ENCODE peak calls at places on chromosomes 4 and X, in four cellular contexts. One of them, this sample, is unnamed.

GRCh38 chr4:77859256-77859655 is 3.4 kb upstream of the MRPL1 start:
- DNase-seq in CD4-positive, CD25-positive, alpha-beta regulatory T cell: no peak
- DNase-seq in adrenal gland: peak
- DNase-seq in aorta: no peak
- DNase-seq in this sample: no peak

GRCh38 chr4:149296503-149296902 is 519.1 kb downstream of the IQCM start:
- DNase-seq in CD4-positive, CD25-positive, alpha-beta regulatory T cell: no peak
- DNase-seq in aorta: no peak
- DNase-seq in adrenal gland: no peak
- DNase-seq in this sample: no peak

GRCh38 chrX:55167124-55167523 is 53.0 kb upstream of the PAGE5 start:
- DNase-seq in aorta: no peak
- DNase-seq in adrenal gland: no peak
- DNase-seq in CD4-positive, CD25-positive, alpha-beta regulatory T cell: no peak
- DNase-seq in this sample: no peak

GRCh38 chrX:39002466-39002865 is 201.2 kb downstream of the MID1IP1 start:
- DNase-seq in adrenal gland: no peak
- DNase-seq in CD4-positive, CD25-positive, alpha-beta regulatory T cell: no peak
- DNase-seq in aorta: no peak
- DNase-seq in this sample: no peak

GRCh38 chr4:99853190-99853589 is 36.6 kb downstream of the DAPP1 start:
- DNase-seq in aorta: no peak
- DNase-seq in adrenal gland: no peak
- DNase-seq in CD4-positive, CD25-positive, alpha-beta regulatory T cell: no peak
- DNase-seq in this sample: no peak

GRCh38 chr4:152500798-152501434 is 35.0 kb downstream of the FBXW7 start:
- DNase-seq in aorta: no peak
- DNase-seq in CD4-positive, CD25-positive, alpha-beta regulatory T cell: peak
- DNase-seq in adrenal gland: peak
- DNase-seq in this sample: no peak

GRCh38 chrX:100911731-100912130 is 17.0 kb downstream of the XKRX start:
- DNase-seq in CD4-positive, CD25-positive, alpha-beta regulatory T cell: no peak
- DNase-seq in adrenal gland: no peak
- DNase-seq in aorta: no peak
- DNase-seq in this sample: no peak

GRCh38 chrX:31353095-31353494 is 281.3 kb upstream of the FTHL17 start:
- DNase-seq in CD4-positive, CD25-positive, alpha-beta regulatory T cell: no peak
- DNase-seq in aorta: no peak
- DNase-seq in adrenal gland: no peak
- DNase-seq in this sample: no peak

GRCh38 chr4:133865606-133866327 is 335.8 kb downstream of the PABPC4L start:
- DNase-seq in aorta: no peak
- DNase-seq in adrenal gland: no peak
- DNase-seq in CD4-positive, CD25-positive, alpha-beta regulatory T cell: no peak
- DNase-seq in this sample: no peak

GRCh38 chr4:182208651-182209050 is 34.6 kb upstream of the TENM3 start:
- DNase-seq in adrenal gland: no peak
- DNase-seq in CD4-positive, CD25-positive, alpha-beta regulatory T cell: no peak
- DNase-seq in aorta: no peak
- DNase-seq in this sample: no peak

GRCh38 chr4:81919810-81920209 is 448.1 kb upstream of the RASGEF1B start:
- DNase-seq in CD4-positive, CD25-positive, alpha-beta regulatory T cell: no peak
- DNase-seq in aorta: no peak
- DNase-seq in adrenal gland: no peak
- DNase-seq in this sample: no peak

GRCh38 chr4:6271701-6272465 is 2.2 kb downstream of the WFS1 start:
- DNase-seq in CD4-positive, CD25-positive, alpha-beta regulatory T cell: no peak
- DNase-seq in adrenal gland: peak
- DNase-seq in aorta: peak
- DNase-seq in this sample: no peak

GRCh38 chrX:19765628-19766027 is 121.8 kb downstream of the SH3KBP1 start:
- DNase-seq in adrenal gland: no peak
- DNase-seq in CD4-positive, CD25-positive, alpha-beta regulatory T cell: no peak
- DNase-seq in aorta: no peak
- DNase-seq in this sample: no peak

GRCh38 chr4:101954975-101955678 is 164.6 kb downstream of the BANK1 start:
- DNase-seq in adrenal gland: no peak
- DNase-seq in aorta: no peak
- DNase-seq in CD4-positive, CD25-positive, alpha-beta regulatory T cell: no peak
- DNase-seq in this sample: no peak

GRCh38 chrX:19846995-19847790 is 40.2 kb downstream of the SH3KBP1 start:
- DNase-seq in adrenal gland: peak
- DNase-seq in aorta: no peak
- DNase-seq in CD4-positive, CD25-positive, alpha-beta regulatory T cell: no peak
- DNase-seq in this sample: no peak

GRCh38 chrX:4570141-4570540 is 856.7 kb upstream of the PRKX start:
- DNase-seq in aorta: no peak
- DNase-seq in CD4-positive, CD25-positive, alpha-beta regulatory T cell: no peak
- DNase-seq in adrenal gland: no peak
- DNase-seq in this sample: no peak

GRCh38 chr4:44447563-44448504 is 775 bp downstream of the KCTD8 start:
- DNase-seq in adrenal gland: peak
- DNase-seq in CD4-positive, CD25-positive, alpha-beta regulatory T cell: peak
- DNase-seq in aorta: peak
- DNase-seq in this sample: peak

GRCh38 chr4:7041851-7042696 is 1.1 kb upstream of the TADA2B start:
- DNase-seq in adrenal gland: peak
- DNase-seq in aorta: peak
- DNase-seq in CD4-positive, CD25-positive, alpha-beta regulatory T cell: no peak
- DNase-seq in this sample: no peak

GRCh38 chrX:72461766-72462165 is 110.9 kb downstream of the HDAC8 start:
- DNase-seq in aorta: no peak
- DNase-seq in adrenal gland: no peak
- DNase-seq in CD4-positive, CD25-positive, alpha-beta regulatory T cell: no peak
- DNase-seq in this sample: no peak

GRCh38 chr4:102620697-102621497 is 119.7 kb downstream of the NFKB1 start:
- DNase-seq in aorta: no peak
- DNase-seq in adrenal gland: peak
- DNase-seq in CD4-positive, CD25-positive, alpha-beta regulatory T cell: peak
- DNase-seq in this sample: peak

GRCh38 chrX:70454441-70455365 is 10.1 kb downstream of the DLG3 start:
- DNase-seq in aorta: peak
- DNase-seq in adrenal gland: peak
- DNase-seq in CD4-positive, CD25-positive, alpha-beta regulatory T cell: peak
- DNase-seq in this sample: no peak

GRCh38 chr4:1994935-1995334 is 13.8 kb downstream of the NELFA start:
- DNase-seq in aorta: no peak
- DNase-seq in adrenal gland: peak
- DNase-seq in CD4-positive, CD25-positive, alpha-beta regulatory T cell: no peak
- DNase-seq in this sample: no peak

GRCh38 chrX:79081895-79082512 is 62.5 kb upstream of the GPR174 start:
- DNase-seq in adrenal gland: no peak
- DNase-seq in aorta: no peak
- DNase-seq in CD4-positive, CD25-positive, alpha-beta regulatory T cell: peak
- DNase-seq in this sample: no peak

GRCh38 chr4:153549401-153549800 is 83.2 kb downstream of the TMEM131L start:
- DNase-seq in adrenal gland: no peak
- DNase-seq in aorta: no peak
- DNase-seq in CD4-positive, CD25-positive, alpha-beta regulatory T cell: peak
- DNase-seq in this sample: no peak

GRCh38 chr4:26821677-26822503 is 38.8 kb upstream of the STIM2 start:
- DNase-seq in CD4-positive, CD25-positive, alpha-beta regulatory T cell: no peak
- DNase-seq in aorta: no peak
- DNase-seq in adrenal gland: no peak
- DNase-seq in this sample: no peak

GRCh38 chr4:153788419-153789276 is at the start of gene SFRP2:
- DNase-seq in CD4-positive, CD25-positive, alpha-beta regulatory T cell: no peak
- DNase-seq in adrenal gland: no peak
- DNase-seq in aorta: no peak
- DNase-seq in this sample: peak

GRCh38 chr4:7187297-7187592 is 5.1 kb upstream of the SORCS2 start:
- DNase-seq in CD4-positive, CD25-positive, alpha-beta regulatory T cell: no peak
- DNase-seq in adrenal gland: no peak
- DNase-seq in aorta: peak
- DNase-seq in this sample: peak

GRCh38 chr4:138449938-138450337 is 207.8 kb upstream of the SLC7A11 start:
- DNase-seq in aorta: no peak
- DNase-seq in adrenal gland: no peak
- DNase-seq in CD4-positive, CD25-positive, alpha-beta regulatory T cell: no peak
- DNase-seq in this sample: no peak

GRCh38 chrX:15724911-15725310 is 13.2 kb upstream of the CA5B start:
- DNase-seq in aorta: no peak
- DNase-seq in CD4-positive, CD25-positive, alpha-beta regulatory T cell: no peak
- DNase-seq in adrenal gland: no peak
- DNase-seq in this sample: no peak

GRCh38 chr4:140242357-140243284 is 88.6 kb upstream of the MAML3 start:
- DNase-seq in aorta: no peak
- DNase-seq in CD4-positive, CD25-positive, alpha-beta regulatory T cell: peak
- DNase-seq in adrenal gland: no peak
- DNase-seq in this sample: no peak

GRCh38 chr4:7539659-7540058 is 104.9 kb upstream of the PSAPL1 start:
- DNase-seq in CD4-positive, CD25-positive, alpha-beta regulatory T cell: peak
- DNase-seq in aorta: no peak
- DNase-seq in adrenal gland: no peak
- DNase-seq in this sample: no peak

GRCh38 chrX:44843753-44844152 is at the start of gene DUSP21:
- DNase-seq in aorta: no peak
- DNase-seq in adrenal gland: no peak
- DNase-seq in CD4-positive, CD25-positive, alpha-beta regulatory T cell: no peak
- DNase-seq in this sample: no peak

GRCh38 chrX:96835660-96836289 is 47.9 kb upstream of the RPA4 start:
- DNase-seq in aorta: no peak
- DNase-seq in adrenal gland: no peak
- DNase-seq in CD4-positive, CD25-positive, alpha-beta regulatory T cell: no peak
- DNase-seq in this sample: no peak

GRCh38 chr4:4394644-4395043 is 7.7 kb downstream of the NSG1 start:
- DNase-seq in adrenal gland: peak
- DNase-seq in CD4-positive, CD25-positive, alpha-beta regulatory T cell: no peak
- DNase-seq in aorta: peak
- DNase-seq in this sample: no peak

GRCh38 chr4:90328558-90328957 is 201.4 kb downstream of the CCSER1 start:
- DNase-seq in CD4-positive, CD25-positive, alpha-beta regulatory T cell: no peak
- DNase-seq in adrenal gland: peak
- DNase-seq in aorta: no peak
- DNase-seq in this sample: no peak

GRCh38 chrX:133415276-133416105 is at the start of gene GPC4:
- DNase-seq in CD4-positive, CD25-positive, alpha-beta regulatory T cell: no peak
- DNase-seq in aorta: peak
- DNase-seq in adrenal gland: peak
- DNase-seq in this sample: no peak

GRCh38 chr4:109708435-109708834 is 5.2 kb upstream of the CASP6 start:
- DNase-seq in aorta: no peak
- DNase-seq in CD4-positive, CD25-positive, alpha-beta regulatory T cell: no peak
- DNase-seq in adrenal gland: no peak
- DNase-seq in this sample: no peak

DNA sequence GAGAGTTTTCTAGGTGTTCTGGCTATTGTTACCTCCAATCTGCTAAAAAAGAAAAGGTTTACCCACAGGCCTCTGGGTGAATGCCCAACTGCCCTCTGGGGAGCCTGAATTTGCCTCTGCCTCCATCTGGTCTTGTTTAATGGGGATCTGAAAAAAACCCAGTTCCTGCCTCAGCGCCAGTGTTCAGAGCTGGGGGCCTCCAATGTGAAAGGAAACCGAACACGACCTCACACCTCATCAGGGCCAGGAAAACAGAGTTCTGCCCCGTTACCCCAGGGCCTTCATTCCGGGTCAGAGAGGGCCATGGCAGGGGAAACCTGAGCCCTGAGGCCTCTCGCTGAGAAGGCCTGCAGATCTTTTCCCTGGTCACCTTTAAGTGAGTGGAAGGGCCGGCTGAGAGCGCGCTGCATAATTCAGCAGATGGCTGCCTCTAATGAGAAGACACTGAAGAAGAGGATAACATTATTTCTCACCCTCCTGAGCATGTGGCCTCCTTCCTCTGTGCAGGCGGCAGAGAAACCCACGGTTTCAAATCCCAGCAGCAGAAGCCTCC is 6.8 kb downstream of the SEPTIN6 start:
- DNase-seq in aorta: no peak
- DNase-seq in adrenal gland: no peak
- DNase-seq in CD4-positive, CD25-positive, alpha-beta regulatory T cell: peak
- DNase-seq in this sample: no peak
- H3K4me3 ChIP-seq in aorta: no peak
- H3K4me3 ChIP-seq in adrenal gland: peak
- H3K4me3 ChIP-seq in CD4-positive, CD25-positive, alpha-beta regulatory T cell: peak
- H3K4me3 ChIP-seq in this sample: no peak

GRCh38 chr4:88610771-88611170 is 18.5 kb downstream of the HERC3 start:
- DNase-seq in aorta: peak
- DNase-seq in CD4-positive, CD25-positive, alpha-beta regulatory T cell: no peak
- DNase-seq in adrenal gland: no peak
- DNase-seq in this sample: peak
- H3K27ac ChIP-seq in aorta: peak
- H3K27ac ChIP-seq in CD4-positive, CD25-positive, alpha-beta regulatory T cell: peak
- H3K27ac ChIP-seq in adrenal gland: no peak
- H3K27ac ChIP-seq in this sample: peak

GRCh38 chr4:55938501-55938900 is 10.2 kb upstream of the CEP135 start:
- DNase-seq in adrenal gland: no peak
- DNase-seq in aorta: no peak
- DNase-seq in CD4-positive, CD25-positive, alpha-beta regulatory T cell: no peak
- DNase-seq in this sample: no peak

GRCh38 chr4:55933611-55934010 is 15.1 kb upstream of the CEP135 start:
- DNase-seq in CD4-positive, CD25-positive, alpha-beta regulatory T cell: no peak
- DNase-seq in adrenal gland: no peak
- DNase-seq in aorta: no peak
- DNase-seq in this sample: no peak

GRCh38 chr4:55941881-55942280 is 6.9 kb upstream of the CEP135 start:
- DNase-seq in CD4-positive, CD25-positive, alpha-beta regulatory T cell: no peak
- DNase-seq in adrenal gland: no peak
- DNase-seq in aorta: no peak
- DNase-seq in this sample: no peak

DNA sequence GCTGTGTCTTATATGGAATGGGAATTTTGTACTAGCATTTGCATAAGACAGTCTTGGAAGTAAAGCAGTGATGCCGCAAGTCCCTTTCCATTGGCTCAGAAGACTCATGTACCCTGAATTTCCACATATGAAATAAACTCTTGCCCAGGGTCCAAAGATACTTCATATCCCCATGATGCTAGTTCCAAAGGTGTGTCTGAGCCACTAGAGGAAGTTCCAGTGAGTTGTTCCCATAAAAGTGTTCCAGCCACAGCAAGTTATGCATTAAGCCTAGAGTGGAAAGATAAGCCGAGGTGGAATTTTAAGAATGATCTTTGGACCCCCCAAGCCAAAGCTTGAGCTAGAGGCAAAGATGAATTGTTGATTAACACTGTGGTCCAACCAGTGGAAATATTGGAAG is 9.3 kb upstream of the CEP135 start:
- DNase-seq in CD4-positive, CD25-positive, alpha-beta regulatory T cell: no peak
- DNase-seq in aorta: no peak
- DNase-seq in adrenal gland: no peak
- DNase-seq in this sample: no peak
- H3K4me3 ChIP-seq in CD4-positive, CD25-positive, alpha-beta regulatory T cell: no peak
- H3K4me3 ChIP-seq in aorta: no peak
- H3K4me3 ChIP-seq in adrenal gland: no peak
- H3K4me3 ChIP-seq in this sample: no peak

GRCh38 chrX:2700405-2701320 is 9.6 kb downstream of the CD99 start:
- DNase-seq in adrenal gland: no peak
- DNase-seq in CD4-positive, CD25-positive, alpha-beta regulatory T cell: no peak
- DNase-seq in aorta: no peak
- DNase-seq in this sample: no peak

GRCh38 chrX:2701600-2701999 is 10.5 kb downstream of the CD99 start:
- DNase-seq in aorta: no peak
- DNase-seq in adrenal gland: no peak
- DNase-seq in CD4-positive, CD25-positive, alpha-beta regulatory T cell: no peak
- DNase-seq in this sample: no peak

GRCh38 chrX:2698604-2699003 is 7.5 kb downstream of the CD99 start:
- DNase-seq in aorta: no peak
- DNase-seq in adrenal gland: no peak
- DNase-seq in CD4-positive, CD25-positive, alpha-beta regulatory T cell: no peak
- DNase-seq in this sample: no peak

GRCh38 chrX:2697741-2698294 is 6.7 kb downstream of the CD99 start:
- DNase-seq in aorta: no peak
- DNase-seq in adrenal gland: no peak
- DNase-seq in CD4-positive, CD25-positive, alpha-beta regulatory T cell: no peak
- DNase-seq in this sample: no peak

GRCh38 chrX:2699959-2700358 is 8.9 kb downstream of the CD99 start:
- DNase-seq in CD4-positive, CD25-positive, alpha-beta regulatory T cell: no peak
- DNase-seq in adrenal gland: no peak
- DNase-seq in aorta: no peak
- DNase-seq in this sample: no peak
- H3K27ac ChIP-seq in CD4-positive, CD25-positive, alpha-beta regulatory T cell: no peak
- H3K27ac ChIP-seq in adrenal gland: no peak
- H3K27ac ChIP-seq in aorta: no peak
- H3K27ac ChIP-seq in this sample: no peak

This sample was measured in dorsolateral prefrontal cortex.